ENCODE peak calls at places on chromosomes 1 and 21, in five cellular contexts. I is esophagus squamous epithelium, X is GM13976, J is omental fat pad, P is fibroblast of mammary gland. R is an unnamed sample.

GRCh38 chr1:183730107-183730724 is 74.7 kb upstream of the RGL1 start:
- DNase-seq in I (no peak), P (no peak), X (no peak), J (no peak), R (no peak)

GRCh38 chr1:47215713-47216112 is 16.3 kb downstream of the TAL1 start:
- DNase-seq in J (no peak), I (no peak), X (no peak), P (no peak), R (no peak)

GRCh38 chr1:193069748-193070394 is 10.5 kb downstream of the RO60 start:
- DNase-seq in X (no peak), J (no peak), P (peak; percentile 29), I (no peak), R (no peak)

GRCh38 chr1:90370696-90371095 is 346.4 kb downstream of the BARHL2 start:
- DNase-seq in I (no peak), J (no peak), X (no peak), P (peak; percentile 6), R (no peak)

GRCh38 chr1:206521002-206521585 is 13.8 kb downstream of the RASSF5 start:
- DNase-seq in I (no peak), P (no peak), J (no peak), X (no peak), R (no peak)

GRCh38 chr21:42653492-42654061 is at the start of gene PDE9A:
- DNase-seq in P (no peak), J (no peak), X (peak; percentile 71), I (no peak), R (no peak)

GRCh38 chr1:60427194-60427593 is 353.6 kb upstream of the C1orf87 start:
- DNase-seq in J (no peak), I (no peak), X (no peak), P (no peak), R (no peak)

GRCh38 chr1:184315254-184315653 is 71.6 kb upstream of the C1orf21 start:
- DNase-seq in P (peak; percentile 62), X (no peak), J (no peak), I (no peak), R (no peak)

GRCh38 chr1:161017756-161018630 is 3.0 kb downstream of the F11R start:
- DNase-seq in I (no peak), P (no peak), J (no peak), X (no peak), R (no peak)

GRCh38 chr1:245984390-245985155 is 522.5 kb downstream of the SMYD3 start:
- DNase-seq in P (no peak), I (no peak), X (no peak), J (no peak), R (no peak)

GRCh38 chr1:216617081-216617480 is 106.1 kb downstream of the ESRRG start:
- DNase-seq in I (no peak), P (no peak), X (no peak), J (no peak), R (no peak)

GRCh38 chr1:67536957-67537646 is 106.9 kb upstream of the SERBP1 start:
- DNase-seq in I (no peak), X (no peak), J (no peak), P (no peak), R (no peak)

GRCh38 chr1:217089239-217090014 is 366.2 kb upstream of the ESRRG start:
- DNase-seq in P (peak; percentile 15), I (no peak), X (peak; percentile 16), J (no peak), R (no peak)

GRCh38 chr1:87333692-87334347 is 5.1 kb downstream of the LMO4 start:
- DNase-seq in X (peak; percentile 59), J (no peak), P (no peak), I (no peak), R (no peak)

GRCh38 chr1:42993631-42994121 is 35.0 kb upstream of the SLC2A1 start:
- DNase-seq in J (no peak), I (no peak), P (no peak), X (no peak), R (no peak)

GRCh38 chr1:60655799-60656355 is 426.5 kb upstream of the NFIA start:
- DNase-seq in J (no peak), X (no peak), P (no peak), I (no peak), R (no peak)

GRCh38 chr1:2402420-2402819 is 9.9 kb downstream of the PEX10 start:
- DNase-seq in J (no peak), X (no peak), I (no peak), P (no peak), R (no peak)

GRCh38 chr1:2044510-2045319 is 5.5 kb upstream of the PRKCZ start:
- DNase-seq in I (no peak), P (peak; percentile 15), J (peak; percentile 61), X (peak; percentile 90), R (peak; percentile 60)

GRCh38 chr21:34962586-34963222 is 86.4 kb downstream of the RUNX1 start:
- DNase-seq in I (no peak), P (no peak), X (no peak), J (no peak), R (no peak)

GRCh38 chr1:163361123-163361934 is 39.6 kb downstream of the NUF2 start:
- DNase-seq in I (no peak), J (no peak), P (peak; percentile 18), X (no peak), R (no peak)

GRCh38 chr1:234488054-234488953 is 9.3 kb upstream of the TARBP1 start:
- DNase-seq in J (no peak), I (no peak), X (no peak), P (no peak), R (no peak)

GRCh38 chr1:231866392-231867331 is 240.1 kb downstream of the DISC1 start:
- DNase-seq in X (peak; percentile 51), I (no peak), J (peak; percentile 28), P (peak; percentile 60), R (no peak)

GRCh38 chr1:37621326-37621870 is 13.3 kb downstream of the RSPO1 start:
- DNase-seq in P (peak; percentile 71), J (no peak), I (no peak), X (no peak), R (no peak)

GRCh38 chr1:57632401-57632800 is 208.5 kb upstream of the DAB1 start:
- DNase-seq in P (no peak), X (no peak), J (no peak), I (no peak), R (no peak)

GRCh38 chr1:204701229-204701628 is 15.7 kb upstream of the LRRN2 start:
- DNase-seq in I (no peak), J (no peak), X (no peak), P (no peak), R (no peak)

GRCh38 chr1:199778324-199778955 is 249.1 kb upstream of the NR5A2 start:
- DNase-seq in X (no peak), I (no peak), P (no peak), J (no peak), R (no peak)

GRCh38 chr1:214174508-214175199 is 106.3 kb upstream of the SMYD2 start:
- DNase-seq in P (no peak), J (no peak), X (no peak), I (no peak), R (no peak)

GRCh38 chr1:160675641-160676410 is 29.0 kb upstream of the SLAMF1 start:
- DNase-seq in X (peak; percentile 60), P (peak; percentile 37), J (no peak), I (no peak), R (peak; percentile 49)

GRCh38 chr1:176989754-176990153 is 174.8 kb downstream of the ASTN1 start:
- DNase-seq in P (no peak), X (no peak), I (no peak), J (no peak), R (no peak)

GRCh38 chr1:224067621-224068457 is 46.1 kb upstream of the FBXO28 start:
- DNase-seq in J (no peak), I (no peak), X (no peak), P (peak; percentile 88), R (no peak)

DNA sequence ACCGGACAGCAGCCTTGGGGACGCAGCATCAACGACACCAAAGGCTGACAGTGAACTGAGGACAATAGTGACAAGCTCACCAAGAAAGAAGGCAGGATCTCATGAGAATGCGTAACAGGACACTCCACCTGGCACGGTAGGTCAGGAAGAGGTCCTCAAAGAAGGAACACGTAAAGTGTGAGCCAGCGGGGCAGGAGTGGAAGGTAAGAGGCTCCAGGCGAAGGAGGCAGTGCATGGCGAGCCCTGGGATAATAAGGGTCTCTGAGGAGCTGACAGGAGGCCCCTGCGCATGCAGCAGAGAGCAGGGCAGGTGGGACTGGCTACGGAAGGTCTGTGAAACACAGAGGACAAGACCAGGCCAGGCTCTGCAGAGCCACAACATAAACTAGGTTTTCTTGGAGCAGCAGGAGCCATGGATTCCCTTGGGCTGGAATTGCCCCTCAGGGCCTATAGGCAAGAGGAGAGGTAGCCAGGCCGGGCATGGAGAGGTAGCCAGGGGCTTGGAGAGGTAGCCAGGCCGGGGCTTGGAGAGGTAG is 8.2 kb downstream of the LSS start:
- DNase-seq in X (no peak), P (no peak), J (no peak), I (no peak), R (no peak)
- TF ChIP-seq CTCF in X (no peak), P (no peak), J (no peak), I (no peak), R (no peak)

GRCh38 chr21:23930565-23930964 is 1676.7 kb downstream of the MRPL39 start:
- DNase-seq in J (no peak), I (no peak), P (no peak), X (no peak), R (no peak)

GRCh38 chr21:23939369-23940065 is 1667.8 kb downstream of the MRPL39 start:
- DNase-seq in J (no peak), P (no peak), X (no peak), I (no peak), R (no peak)

GRCh38 chr21:23936991-23937390 is 1670.3 kb downstream of the MRPL39 start:
- DNase-seq in I (no peak), P (no peak), J (no peak), X (no peak), R (no peak)

GRCh38 chr21:23936224-23936623 is 1671.1 kb downstream of the MRPL39 start:
- DNase-seq in J (no peak), I (no peak), X (peak; percentile 11), P (peak; percentile 5), R (peak; percentile 18)
- TF ChIP-seq CTCF in J (no peak), I (no peak), X (no peak), P (no peak), R (no peak)

DNA sequence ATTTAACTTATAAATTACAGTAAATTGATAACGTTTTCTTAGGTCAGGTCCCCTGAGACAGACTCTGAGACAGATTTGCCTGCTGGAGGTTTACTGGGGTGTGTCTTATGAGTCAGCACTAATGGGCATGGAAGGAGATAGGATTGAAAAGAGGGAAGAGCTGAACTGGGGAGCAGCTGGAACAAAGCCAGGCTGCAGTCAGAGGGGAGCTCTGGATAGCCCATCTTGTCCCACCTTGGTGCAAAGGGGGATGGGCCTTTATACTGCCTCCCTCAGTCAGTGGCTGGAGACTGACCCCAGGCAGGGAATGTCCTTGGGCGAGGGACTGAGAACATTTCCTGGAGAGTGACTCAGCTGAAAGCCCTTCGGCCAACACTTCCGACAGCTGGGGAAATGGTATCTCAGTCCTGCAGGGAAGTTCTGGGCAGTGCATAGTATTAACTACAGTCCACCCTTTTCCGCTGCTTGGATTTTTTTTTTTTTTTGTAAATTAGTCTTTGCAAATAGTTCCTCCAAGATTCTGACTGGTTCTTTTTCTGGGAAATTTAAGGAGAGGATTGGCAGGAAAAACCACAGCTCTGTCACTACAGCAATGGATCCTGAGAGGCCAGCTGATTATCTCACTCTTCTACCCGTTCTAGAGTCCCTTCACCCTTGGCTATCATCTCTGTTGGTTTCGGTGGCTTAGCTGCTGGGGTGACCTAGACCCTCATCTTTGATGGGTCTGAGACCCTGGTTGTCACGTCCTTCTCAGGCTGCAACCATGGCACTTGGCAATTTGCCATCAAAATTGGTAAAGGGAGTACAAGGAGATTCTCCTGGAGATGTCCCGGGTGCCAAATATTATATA is 39.2 kb upstream of the CDC42BPA start:
- DNase-seq in X (no peak), P (peak; percentile 85), I (no peak), J (no peak), R (no peak)
- TF ChIP-seq CTCF in X (no peak), P (no peak), I (no peak), J (no peak), R (no peak)

GRCh38 chr1:109808703-109809102 is 45.0 kb upstream of the EPS8L3 start:
- DNase-seq in P (no peak), I (no peak), J (no peak), X (no peak), R (no peak)
- TF ChIP-seq CTCF in P (no peak), I (no peak), J (no peak), X (no peak), R (no peak)